ENCODE peak calls at places on chromosome X, in five cellular contexts. V is tibial artery, L is GM12878, R is SK-N-SH, J is NB4. H is an unnamed sample.
A peak's percentile ranks its signal among the peaks of the same experiment; 100 is the strongest.

GRCh38 chrX:8897259-8897658 is 96.1 kb upstream of the FAM9A start:
- DNase-seq in L (no peak), V (no peak), R (no peak), J (no peak), H (no peak)

GRCh38 chrX:8851487-8851886 is 50.3 kb upstream of the FAM9A start:
- DNase-seq in L (no peak), R (no peak), V (no peak), J (no peak), H (no peak)

GRCh38 chrX:70257599-70258288 is 2.3 kb downstream of the P2RY4 start:
- DNase-seq in R (no peak), L (no peak), J (peak; percentile 6), V (no peak), H (no peak)

GRCh38 chrX:73615022-73615421 is 52.0 kb downstream of the CHIC1 start:
- DNase-seq in R (no peak), V (no peak), J (no peak), L (no peak), H (no peak)

GRCh38 chrX:131288188-131288587 is 918 bp downstream of the IGSF1 start:
- DNase-seq in V (no peak), R (no peak), J (no peak), L (no peak), H (no peak)

GRCh38 chrX:49162620-49163019 is at the start of gene MAGIX:
- DNase-seq in L (no peak), J (no peak), V (no peak), R (no peak), H (no peak)

GRCh38 chrX:258291-259040 is 22.7 kb upstream of the PLCXD1 start:
- DNase-seq in J (no peak), L (no peak), V (no peak), R (no peak), H (no peak)

GRCh38 chrX:151981129-151981528 is 6.7 kb upstream of the GABRE start:
- DNase-seq in V (no peak), J (no peak), R (no peak), L (no peak), H (peak; percentile 53)

GRCh38 chrX:79975605-79976004 is 38.9 kb upstream of the TBX22 start:
- DNase-seq in J (no peak), V (no peak), R (no peak), L (no peak), H (no peak)

GRCh38 chrX:110569506-110569905 is 210.9 kb downstream of the RTL9 start:
- DNase-seq in J (no peak), L (no peak), V (no peak), R (no peak), H (no peak)

GRCh38 chrX:40468033-40468979 is 112.5 kb upstream of the ATP6AP2 start:
- DNase-seq in R (peak; percentile 38), L (peak; percentile 47), J (peak; percentile 83), V (peak; percentile 29), H (peak; percentile 4)

GRCh38 chrX:132022115-132022862 is 813 bp upstream of the STK26 start:
- DNase-seq in J (peak; percentile 57), R (peak; percentile 19), V (no peak), L (no peak), H (no peak)

GRCh38 chrX:35339796-35340195 is 397.2 kb downstream of the FAM47B start:
- DNase-seq in L (no peak), R (no peak), J (no peak), V (no peak), H (no peak)

GRCh38 chrX:103063191-103063845 is 653 bp downstream of the BEX1 start:
- DNase-seq in L (no peak), V (no peak), R (peak; percentile 78), J (no peak), H (no peak)
- H3K4me3 ChIP-seq in L (no peak overlapping the region), V (peak overlapping the region; percentile 16), R (peak overlapping the region; percentile 59), J (no peak overlapping the region), H (peak overlapping the region; percentile 51)

GRCh38 chrX:45200741-45201234 is at the start of gene DIPK2B:
- DNase-seq in V (no peak), R (no peak), J (no peak), L (no peak), H (no peak)
- H3K4me3 ChIP-seq in V (peak within 1 kb of the TSS; percentile 6), R (no peak within 1 kb of the TSS), J (no peak within 1 kb of the TSS), L (no peak within 1 kb of the TSS), H (no peak within 1 kb of the TSS)

DNA sequence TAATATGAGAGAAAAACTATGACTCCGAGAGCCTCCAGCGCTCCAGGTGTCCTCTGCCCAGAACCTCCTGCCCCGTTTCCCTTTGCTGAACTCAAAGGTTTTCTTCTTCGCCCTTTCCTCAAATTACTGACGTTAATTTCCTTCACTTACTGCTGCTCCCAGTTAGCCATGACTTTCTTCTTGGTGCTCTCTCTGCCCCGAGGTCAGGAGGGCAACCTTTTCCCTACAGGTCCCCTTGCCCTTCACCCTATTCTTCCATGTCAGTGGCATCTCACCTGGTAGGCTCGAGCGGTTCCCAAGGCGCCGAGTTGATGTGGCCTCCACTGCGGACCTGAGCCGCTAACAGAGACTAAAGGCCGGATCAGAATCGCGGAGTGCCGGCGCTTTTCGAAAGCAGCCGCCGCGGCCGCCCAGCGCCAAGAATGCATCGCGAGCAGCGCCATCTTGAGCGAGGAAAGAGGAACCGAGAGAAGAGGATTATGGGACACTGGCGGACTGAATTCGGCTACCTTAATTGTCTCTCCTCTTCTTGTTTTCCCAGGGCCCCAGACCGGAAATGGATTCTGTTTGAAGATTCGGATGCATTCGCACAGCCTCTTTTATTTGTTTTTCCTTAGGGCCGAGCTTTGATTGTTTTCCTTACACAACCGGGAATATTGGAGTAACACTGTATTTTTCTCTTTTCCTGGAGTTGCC is at the start of gene ABCB7:
- DNase-seq in R (peak; percentile 75), J (peak; percentile 82), V (peak; percentile 34), L (peak; percentile 34), H (peak; percentile 34)
- H3K4me3 ChIP-seq in R (peak within 1 kb of the TSS; percentile 90), J (peak within 1 kb of the TSS; percentile 89), V (peak within 1 kb of the TSS; percentile 70), L (peak within 1 kb of the TSS; percentile 74), H (peak within 1 kb of the TSS; percentile 70)

GRCh38 chrX:30215357-30215843 is at the start of gene MAGEB2:
- DNase-seq in R (peak; percentile 33), V (no peak), L (no peak), J (peak; percentile 7), H (no peak)
- H3K4me3 ChIP-seq in R (no peak within 1 kb of the TSS), V (no peak within 1 kb of the TSS), L (no peak within 1 kb of the TSS), J (no peak within 1 kb of the TSS), H (no peak within 1 kb of the TSS)

GRCh38 chrX:43882294-43882681 is at the start of gene MAOB:
- DNase-seq in V (no peak), L (no peak), J (peak; percentile 1), R (peak; percentile 82), H (no peak)

GRCh38 chrX:43878902-43879526 is 3.2 kb downstream of the MAOB start:
- DNase-seq in R (no peak), V (no peak), L (no peak), J (no peak), H (no peak)

GRCh38 chrX:43876680-43877079 is 5.6 kb downstream of the MAOB start:
- DNase-seq in J (no peak), V (no peak), L (no peak), R (no peak), H (no peak)

GRCh38 chrX:43881410-43882293 is 598 bp downstream of the MAOB start:
- DNase-seq in R (peak; percentile 17), J (no peak), L (no peak), V (peak; percentile 37), H (no peak)

DNA sequence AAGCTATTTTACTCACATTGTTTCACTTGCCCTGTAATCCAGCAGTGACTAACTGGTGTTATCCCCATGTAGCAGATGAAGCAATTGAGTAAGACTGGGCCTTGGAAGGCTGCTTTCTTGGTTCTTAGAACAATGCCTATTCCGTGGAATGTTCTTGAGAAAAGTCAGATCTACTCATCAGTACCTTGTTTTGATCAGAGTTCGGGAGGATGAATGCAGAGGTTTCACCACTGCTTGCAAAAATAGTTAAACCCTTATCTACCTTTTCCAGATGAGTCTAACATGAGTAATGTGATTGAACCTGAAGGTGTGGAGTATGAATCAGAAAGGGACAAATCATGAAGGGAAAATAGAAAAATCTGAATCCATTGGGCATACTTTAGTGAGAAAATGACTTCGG is 1.8 kb downstream of the MAOB start:
- DNase-seq in R (no peak), J (no peak), V (no peak), L (no peak), H (no peak)
- H3K4me3 ChIP-seq in R (no peak overlapping the region), J (no peak overlapping the region), V (peak overlapping the region; percentile 57), L (no peak overlapping the region), H (no peak overlapping the region)

GRCh38 chrX:71542411-71542810 is 9.5 kb downstream of the OGT start:
- DNase-seq in J (peak; percentile 39), L (no peak), R (no peak), V (no peak), H (peak; percentile 53)

GRCh38 chrX:71543316-71543715 is 10.4 kb downstream of the OGT start:
- DNase-seq in V (no peak), J (no peak), R (no peak), L (no peak), H (no peak)

GRCh38 chrX:71542825-71543224 is 9.9 kb downstream of the OGT start:
- DNase-seq in L (no peak), J (no peak), R (no peak), V (no peak), H (no peak)

GRCh38 chrX:71540801-71541545 is 8.1 kb downstream of the OGT start:
- DNase-seq in J (peak; percentile 37), V (no peak), L (no peak), R (no peak), H (no peak)

GRCh38 chrX:71541546-71542022 is 8.7 kb downstream of the OGT start:
- DNase-seq in J (peak; percentile 44), L (no peak), V (no peak), R (no peak), H (peak; percentile 41)
- H3K4me3 ChIP-seq in J (peak overlapping the region; percentile 34), L (peak overlapping the region; percentile 17), V (no peak overlapping the region), R (no peak overlapping the region), H (no peak overlapping the region)

H was measured in skeletal muscle cell.